ENCODE peak calls at places on chromosome X, in eight cellular contexts. K, O, X, H, J, M, C and F are unnamed samples.

GRCh38 chrX:23592741-23593140 is 74.6 kb upstream of the PRDX4 start:
- DNase-seq in M (no peak), K (no peak), O (no peak), C (no peak), J (no peak), H (no peak), X (no peak), F (no peak)

GRCh38 chrX:27336466-27337091 is 126.6 kb downstream of the PPP4R3C start:
- DNase-seq in X (no peak), J (peak; percentile 1), C (no peak), H (no peak), K (peak; percentile 24), O (peak; percentile 74), M (peak; percentile 36), F (peak; percentile 3)

GRCh38 chrX:65677954-65678469 is 10.6 kb downstream of the MSN start:
- DNase-seq in X (peak; percentile 72), J (peak; percentile 90), C (peak; percentile 50), M (no peak), K (peak; percentile 87), H (no peak), O (peak; percentile 61), F (peak; percentile 26)

GRCh38 chrX:34956915-34957314 is 14.3 kb downstream of the FAM47B start:
- DNase-seq in H (no peak), C (no peak), J (peak; percentile 47), M (peak; percentile 13), X (peak; percentile 61), K (peak; percentile 12), O (no peak), F (no peak)

GRCh38 chrX:129462707-129463106 is 60.6 kb downstream of the SMARCA1 start:
- DNase-seq in C (no peak), X (no peak), J (no peak), H (no peak), K (no peak), M (no peak), O (no peak), F (no peak)

GRCh38 chrX:148600581-148600980 is 100.2 kb downstream of the AFF2 start:
- DNase-seq in H (no peak), C (no peak), M (no peak), O (no peak), X (no peak), J (no peak), K (no peak), F (no peak)

GRCh38 chrX:8192276-8192675 is 21.2 kb upstream of the VCX2 start:
- DNase-seq in K (no peak), J (no peak), H (no peak), O (no peak), X (no peak), M (no peak), C (no peak), F (no peak)

GRCh38 chrX:110569506-110569905 is 210.9 kb downstream of the RTL9 start:
- DNase-seq in M (no peak), X (no peak), O (no peak), J (peak; percentile 70), K (no peak), C (no peak), H (no peak), F (no peak)

GRCh38 chrX:120549483-120550452 is 11.0 kb downstream of the CUL4B start:
- DNase-seq in O (no peak), J (peak; percentile 87), X (peak; percentile 86), M (peak; percentile 35), H (no peak), K (peak; percentile 60), C (peak; percentile 38), F (peak; percentile 83)

GRCh38 chrX:108139303-108139702 is 47.7 kb downstream of the ATG4A start:
- DNase-seq in K (no peak), M (no peak), C (no peak), O (no peak), H (no peak), J (peak; percentile 28), X (no peak), F (no peak)

GRCh38 chrX:100368167-100368566 is 41.9 kb downstream of the PCDH19 start:
- DNase-seq in J (no peak), K (no peak), M (no peak), C (no peak), X (no peak), O (no peak), H (no peak), F (peak; percentile 4)

GRCh38 chrX:66674506-66674905 is 35.6 kb upstream of the EDA2R start:
- DNase-seq in H (no peak), J (no peak), X (no peak), O (no peak), M (no peak), K (peak; percentile 69), C (no peak), F (no peak)

GRCh38 chrX:17411189-17411588 is 36.2 kb downstream of the NHS start:
- DNase-seq in M (no peak), C (no peak), K (no peak), O (peak; percentile 69), J (no peak), X (peak; percentile 51), H (no peak), F (no peak)

GRCh38 chrX:122272011-122272410 is 912.1 kb upstream of the GRIA3 start:
- DNase-seq in K (no peak), C (no peak), M (no peak), H (no peak), X (no peak), J (no peak), O (no peak), F (no peak)

GRCh38 chrX:50165727-50166126 is 35.1 kb downstream of the AKAP4 start:
- DNase-seq in C (no peak), M (no peak), J (no peak), H (no peak), X (no peak), K (no peak), O (no peak), F (no peak)

GRCh38 chrX:53239474-53239873 is 14.5 kb upstream of the KDM5C start:
- DNase-seq in H (no peak), O (no peak), C (no peak), K (no peak), M (no peak), J (no peak), X (no peak), F (no peak)

GRCh38 chrX:101507986-101508385 is 22.7 kb downstream of the ARMCX4 start:
- DNase-seq in O (no peak), K (no peak), H (no peak), X (no peak), J (no peak), M (no peak), C (no peak), F (no peak)

GRCh38 chrX:20974326-20974725 is 399.9 kb upstream of the CNKSR2 start:
- DNase-seq in M (peak; percentile 14), J (peak; percentile 1), C (no peak), K (peak; percentile 19), H (no peak), O (no peak), X (no peak), F (no peak)

GRCh38 chrX:110402091-110402854 is 43.6 kb downstream of the RTL9 start:
- DNase-seq in O (no peak), C (peak; percentile 43), K (peak; percentile 77), X (no peak), H (no peak), M (no peak), J (peak; percentile 90), F (no peak)